ENCODE peak calls at places on chromosomes 6 and 20, in eight cellular contexts. B, E, J, V, Z, M, D and G are unnamed samples.

GRCh38 chr6:25229671-25230321 is 49.4 kb upstream of the CARMIL1 start:
- DNase-seq in B (no peak), E (no peak), J (no peak), V (no peak), Z (peak), M (peak), D (peak), G (no peak)

GRCh38 chr6:110741517-110741916 is 73.8 kb downstream of the CDK19 start:
- DNase-seq in B (no peak), E (no peak), J (no peak), V (no peak), Z (no peak), M (no peak), D (no peak), G (no peak)

GRCh38 chr20:50318709-50319108 is 128.1 kb downstream of the CEBPB start:
- DNase-seq in B (no peak), E (no peak), J (no peak), V (no peak), Z (no peak), M (no peak), D (no peak), G (no peak)

GRCh38 chr20:45970646-45971424 is 1.2 kb downstream of the ZNF335 start:
- DNase-seq in B (peak), E (peak), J (no peak), V (no peak), Z (peak), M (peak), D (no peak), G (peak)

GRCh38 chr6:111477481-111477938 is 5.5 kb downstream of the REV3L start:
- DNase-seq in B (no peak), E (no peak), J (no peak), V (no peak), Z (peak), M (no peak), D (no peak), G (no peak)

GRCh38 chr6:4010682-4011081 is 68.3 kb downstream of the FAM217A start:
- DNase-seq in B (no peak), E (no peak), J (no peak), V (no peak), Z (peak), M (no peak), D (no peak), G (no peak)

GRCh38 chr6:52609968-52610367 is 33.1 kb upstream of the TRAM2 start:
- DNase-seq in B (no peak), E (no peak), J (no peak), V (no peak), Z (no peak), M (no peak), D (no peak), G (no peak)

GRCh38 chr6:40138273-40138720 is 204.0 kb upstream of the MOCS1 start:
- DNase-seq in B (no peak), E (no peak), J (no peak), V (no peak), Z (no peak), M (peak), D (no peak), G (no peak)

GRCh38 chr6:159969921-159970320 is 1.0 kb downstream of the IGF2R start:
- DNase-seq in B (peak), E (peak), J (no peak), V (peak), Z (peak), M (peak), D (peak), G (peak)